ENCODE peak calls at places on chromosomes 4 and X, in seven cellular contexts. M is GM12878, Z is HCT116, D is K562, O is SK-N-SH, B is HepG2, T is H1. Q is an unnamed sample.

GRCh38 chrX:114959729-114960128 is 57.7 kb downstream of the IL13RA2 start:
- DNase-seq in T (no peak), Z (no peak), M (no peak), O (peak), D (no peak), B (no peak), Q (peak)

GRCh38 chr4:136741468-136741867 is 790.8 kb downstream of the PCDH18 start:
- DNase-seq in M (no peak), D (no peak), Z (no peak), T (no peak), O (no peak), B (no peak), Q (no peak)

GRCh38 chrX:63656871-63657580 is 128.0 kb downstream of the ARHGEF9 start:
- DNase-seq in B (no peak), Z (no peak), O (no peak), M (no peak), T (no peak), D (no peak), Q (no peak)

GRCh38 chr4:171880136-171880535 is 66.9 kb downstream of the GALNTL6 start:
- DNase-seq in Z (peak), T (no peak), D (no peak), B (no peak), O (no peak), M (no peak), Q (no peak)

GRCh38 chrX:151988706-151989299 is 14.3 kb upstream of the GABRE start:
- DNase-seq in O (no peak), M (no peak), D (no peak), Z (no peak), B (no peak), T (no peak), Q (no peak)

GRCh38 chrX:18210470-18210869 is 10.2 kb downstream of the BEND2 start:
- DNase-seq in D (no peak), Z (no peak), T (no peak), M (no peak), B (no peak), O (no peak), Q (no peak)

GRCh38 chr4:113811329-113811728 is 49.8 kb upstream of the CAMK2D start:
- DNase-seq in T (no peak), B (no peak), M (no peak), O (no peak), Z (no peak), D (no peak), Q (no peak)

GRCh38 chr4:177194906-177195305 is 114.8 kb upstream of the NEIL3 start:
- DNase-seq in T (no peak), D (no peak), Z (no peak), M (no peak), B (no peak), O (no peak), Q (no peak)

GRCh38 chrX:261167-261857 is 19.9 kb upstream of the PLCXD1 start:
- DNase-seq in M (no peak), Z (no peak), O (no peak), B (no peak), T (no peak), D (peak), Q (no peak)

GRCh38 chrX:1468250-1468772 is 15.6 kb upstream of the ASMTL start:
- DNase-seq in Z (no peak), O (no peak), M (peak), D (no peak), B (no peak), T (no peak), Q (no peak)

GRCh38 chrX:48961585-48962091 is 4.2 kb upstream of the OTUD5 start:
- DNase-seq in B (peak), O (no peak), T (no peak), D (peak), Z (no peak), M (no peak), Q (no peak)

GRCh38 chr4:133943081-133943480 is 258.5 kb downstream of the PABPC4L start:
- DNase-seq in D (no peak), T (peak), O (no peak), M (no peak), B (no peak), Z (no peak), Q (no peak)

GRCh38 chr4:75919914-75920313 is 17.7 kb upstream of the PPEF2 start:
- DNase-seq in Z (no peak), B (no peak), M (no peak), O (no peak), T (no peak), D (no peak), Q (peak)

GRCh38 chr4:8129785-8130184 is 28.8 kb downstream of the ABLIM2 start:
- DNase-seq in M (no peak), Z (no peak), D (no peak), T (no peak), O (no peak), B (no peak), Q (no peak)

GRCh38 chr4:153064571-153064970 is 128.4 kb downstream of the FHDC1 start:
- DNase-seq in D (no peak), M (no peak), T (no peak), B (no peak), O (peak), Z (no peak), Q (no peak)

GRCh38 chr4:30840571-30840970 is 120.4 kb downstream of the PCDH7 start:
- DNase-seq in M (no peak), Z (no peak), B (no peak), D (no peak), O (no peak), T (no peak), Q (no peak)

GRCh38 chrX:64394874-64395567 is at the start of gene MTMR8:
- DNase-seq in D (peak), T (peak), O (peak), Z (peak), M (peak), B (no peak), Q (peak)

GRCh38 chrX:109889289-109890006 is 113.5 kb upstream of the TMEM164 start:
- DNase-seq in O (no peak), D (peak), T (no peak), Z (no peak), B (peak), M (peak), Q (no peak)

GRCh38 chrX:136754641-136755040 is 26.1 kb downstream of the ARHGEF6 start:
- DNase-seq in T (no peak), O (no peak), D (no peak), M (no peak), B (no peak), Z (no peak), Q (no peak)

GRCh38 chrX:24154490-24155034 is 5.0 kb downstream of the ZFX start:
- DNase-seq in O (peak), B (no peak), D (no peak), T (no peak), M (no peak), Z (no peak), Q (no peak)

GRCh38 chr4:15245006-15245530 is 182.8 kb upstream of the C1QTNF7 start:
- DNase-seq in B (no peak), O (peak), T (no peak), Z (no peak), M (no peak), D (peak), Q (no peak)

GRCh38 chr4:83852085-83852451 is 316.2 kb downstream of the GPAT3 start:
- DNase-seq in D (no peak), Z (peak), O (no peak), B (peak), M (no peak), T (no peak), Q (no peak)

GRCh38 chr4:948936-949300 is 16.7 kb downstream of the TMEM175 start:
- DNase-seq in O (peak), Z (no peak), T (no peak), B (no peak), D (no peak), M (no peak), Q (no peak)

GRCh38 chrX:34632404-34632803 is 24.7 kb downstream of the TMEM47 start:
- DNase-seq in B (no peak), Z (no peak), D (no peak), T (no peak), O (no peak), M (no peak), Q (no peak)

GRCh38 chrX:77918568-77918967 is 8.1 kb downstream of the ATP7A start:
- DNase-seq in Z (no peak), T (no peak), D (no peak), B (no peak), O (no peak), M (no peak), Q (no peak)

GRCh38 chr4:38692421-38692820 is 28.4 kb downstream of the KLF3 start:
- DNase-seq in D (no peak), Z (no peak), T (no peak), O (no peak), M (no peak), B (no peak), Q (no peak)

GRCh38 chr4:74618659-74619058 is 173.7 kb downstream of the AREG start:
- DNase-seq in M (no peak), B (no peak), O (no peak), Z (no peak), D (no peak), T (no peak), Q (peak)

GRCh38 chr4:139574641-139575040 is 18.6 kb upstream of the SETD7 start:
- DNase-seq in B (no peak), T (no peak), Z (no peak), D (no peak), O (no peak), M (no peak), Q (no peak)

GRCh38 chr4:90190510-90190909 is 63.3 kb downstream of the CCSER1 start:
- DNase-seq in M (no peak), D (no peak), Z (no peak), O (no peak), B (no peak), T (no peak), Q (no peak)

GRCh38 chr4:74555231-74555630 is 110.3 kb downstream of the AREG start:
- DNase-seq in D (no peak), O (no peak), T (no peak), Z (no peak), B (peak), M (no peak), Q (no peak)

GRCh38 chr4:54439831-54440243 is 210.7 kb downstream of the PDGFRA start:
- DNase-seq in T (no peak), D (peak), B (no peak), Z (no peak), M (no peak), O (peak), Q (peak)

GRCh38 chr4:153418581-153418980 is 47.6 kb upstream of the TMEM131L start:
- DNase-seq in T (peak), O (peak), D (no peak), Z (no peak), B (no peak), M (no peak), Q (no peak)

GRCh38 chr4:140752669-140753068 is 3.5 kb downstream of the TBC1D9 start:
- DNase-seq in Z (no peak), T (no peak), D (no peak), O (no peak), M (no peak), B (no peak), Q (no peak)

GRCh38 chr4:33357121-33357520 is 2637.0 kb downstream of the PCDH7 start:
- DNase-seq in B (no peak), D (no peak), Z (no peak), O (no peak), T (no peak), M (no peak), Q (no peak)

GRCh38 chr4:171966356-171966755 is 153.2 kb downstream of the GALNTL6 start:
- DNase-seq in M (no peak), O (no peak), T (no peak), B (no peak), Z (no peak), D (no peak), Q (no peak)

GRCh38 chrX:74461384-74461783 is 40.1 kb downstream of the SLC16A2 start:
- DNase-seq in B (no peak), O (no peak), T (no peak), M (no peak), D (no peak), Z (no peak), Q (no peak)

DNA sequence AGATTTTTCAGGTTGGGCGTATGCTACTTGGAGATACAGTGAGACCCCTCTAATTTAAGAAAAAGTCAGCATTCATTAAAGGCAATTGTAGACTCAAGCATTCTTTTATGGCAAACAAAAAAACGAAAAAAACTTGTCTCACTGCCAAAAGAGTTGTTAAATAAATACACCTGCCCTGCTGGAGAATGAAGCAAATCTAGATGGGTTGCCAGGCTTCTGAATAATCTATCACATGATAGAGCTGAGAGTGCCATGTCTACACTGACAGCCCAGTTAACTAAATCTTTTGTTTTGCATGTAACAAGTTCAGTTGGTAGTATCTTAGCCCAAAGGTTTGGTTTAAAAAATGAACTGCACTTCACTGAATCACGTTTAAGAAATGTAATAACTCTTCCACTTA is 69.9 kb downstream of the AGTR2 start:
- DNase-seq in M (no peak), T (no peak), Z (no peak), D (no peak), B (no peak), O (no peak), Q (peak)
- TF ChIP-seq JUND in M (no peak), T (no peak), Z (no peak), D (no peak), B (no peak), O (no peak), Q (no peak)

GRCh38 chrX:50049228-50049627 is 126.8 kb downstream of the CLCN5 start:
- DNase-seq in O (no peak), B (no peak), D (no peak), M (no peak), Z (no peak), T (no peak), Q (no peak)
- TF ChIP-seq JUND in O (no peak), B (no peak), D (no peak), M (no peak), Z (no peak), T (no peak), Q (no peak)

DNA sequence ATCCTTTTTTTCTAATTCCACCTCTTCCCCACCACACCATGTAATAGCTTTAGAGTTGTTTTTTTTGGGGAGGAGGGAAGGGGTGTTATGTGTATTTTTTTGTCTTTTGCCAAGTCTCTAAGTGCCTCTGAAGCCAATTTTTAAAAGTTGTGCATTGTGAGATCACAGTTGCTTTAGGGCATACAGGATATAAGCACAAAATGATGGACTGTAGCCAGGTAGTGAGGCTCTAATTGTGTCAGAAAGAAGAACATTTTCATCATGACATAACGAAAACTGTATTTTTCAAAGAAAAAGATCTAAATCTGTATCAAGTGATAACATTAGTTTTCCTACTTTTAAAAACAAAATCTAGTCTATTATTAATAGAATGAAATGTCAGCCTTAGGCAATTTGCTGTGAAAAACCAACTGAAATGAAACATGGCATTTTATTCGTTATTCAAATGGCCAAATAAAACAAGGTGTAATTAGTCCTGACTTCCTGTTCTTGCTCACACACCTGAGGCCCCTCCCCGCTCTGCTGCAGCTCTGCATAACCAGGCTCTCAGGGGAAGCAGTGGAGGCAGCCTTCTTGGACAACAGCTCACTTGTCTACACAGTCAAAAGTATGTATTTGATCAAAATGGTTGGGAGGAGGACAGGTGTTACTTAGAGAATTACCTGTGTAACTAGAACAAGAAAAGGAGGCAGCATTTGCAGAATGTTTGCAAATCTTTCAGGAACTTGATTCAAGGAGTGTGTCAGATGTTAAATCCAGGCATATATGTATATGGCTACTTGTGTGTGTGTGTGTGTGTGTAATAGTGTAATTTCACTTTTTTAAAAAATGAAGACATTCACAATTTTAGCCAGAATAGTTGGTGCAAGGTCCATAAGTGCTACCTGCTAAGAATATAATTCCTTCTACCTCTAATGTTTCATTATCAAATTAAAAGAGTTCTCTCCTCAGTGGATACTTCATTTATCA is 157.6 kb downstream of the PALLD start:
- DNase-seq in O (no peak), T (no peak), D (no peak), Z (no peak), M (no peak), B (no peak), Q (peak)
- TF ChIP-seq JUND in O (no peak), T (no peak), D (no peak), Z (no peak), M (no peak), B (no peak), Q (no peak)

GRCh38 chrX:44223150-44223549 is 120.3 kb downstream of the EFHC2 start:
- DNase-seq in T (no peak), D (no peak), Z (peak), O (no peak), M (no peak), B (no peak), Q (no peak)
- TF ChIP-seq JUND in T (no peak), D (no peak), Z (peak), O (no peak), M (no peak), B (no peak), Q (no peak)

GRCh38 chr4:157217708-157218107 is 2.8 kb upstream of the GRIA2 start:
- DNase-seq in D (no peak), Z (peak), T (no peak), O (peak), M (no peak), B (peak), Q (no peak)
- TF ChIP-seq JUND in D (no peak), Z (no peak), T (no peak), O (no peak), M (no peak), B (no peak), Q (no peak)